ENCODE peak calls at places on chromosomes 16 and 17, in eight cellular contexts. B is PC-3, Q is fibroblast of lung, E is HCT116, N is GM12878, S is left lung, P is cardiac muscle cell, X is heart right ventricle. G is an unnamed sample. For H3K4me1 and H3K27me3, the result is how much of the 10 kb centered on the place peaks cover.

GRCh38 chr17:13415877-13416416 is 185.8 kb downstream of the HS3ST3A1 start:
- DNase-seq in E (peak), Q (peak), B (peak), S (no peak), P (peak), X (peak), N (no peak), G (peak)

GRCh38 chr16:69532761-69533459 is 32.9 kb upstream of the NFAT5 start:
- DNase-seq in B (no peak), N (no peak), X (no peak), P (no peak), S (no peak), E (no peak), Q (no peak), G (no peak)

GRCh38 chr16:31377210-31377903 is 15.8 kb upstream of the ITGAD start:
- DNase-seq in X (no peak), S (no peak), P (no peak), N (no peak), Q (no peak), E (no peak), B (no peak), G (no peak)

GRCh38 chr17:4594406-4595349 is 10.3 kb downstream of the SMTNL2 start:
- DNase-seq in S (peak), P (peak), X (no peak), Q (no peak), E (no peak), B (no peak), N (no peak), G (no peak)

GRCh38 chr16:10587622-10588021 is 7.2 kb upstream of the EMP2 start:
- DNase-seq in N (no peak), B (no peak), S (no peak), P (no peak), E (no peak), Q (no peak), X (no peak), G (no peak)

GRCh38 chr16:80620656-80621605 is 80.1 kb downstream of the DYNLRB2 start:
- DNase-seq in E (no peak), X (no peak), Q (no peak), B (peak), P (no peak), N (no peak), S (no peak), G (no peak)

GRCh38 chr17:33523577-33523981 is 230.5 kb upstream of the ASIC2 start:
- DNase-seq in Q (peak), S (no peak), E (no peak), X (no peak), B (no peak), P (no peak), N (no peak), G (no peak)

GRCh38 chr17:16962804-16963203 is 9.1 kb downstream of the TNFRSF13B start:
- DNase-seq in X (no peak), S (no peak), B (peak), Q (no peak), N (no peak), E (peak), P (no peak), G (no peak)

GRCh38 chr16:11297492-11298142 is 16.5 kb upstream of the PRM1 start:
- DNase-seq in Q (peak), B (no peak), N (peak), S (peak), E (no peak), X (peak), P (peak), G (peak)

GRCh38 chr16:30844671-30845449 is 49.0 kb downstream of the BCL7C start:
- DNase-seq in S (no peak), Q (peak), P (peak), E (peak), B (peak), N (peak), X (peak), G (no peak)

GRCh38 chr17:66386789-66387351 is 84.5 kb downstream of the PRKCA start:
- DNase-seq in B (peak), N (no peak), E (no peak), X (no peak), Q (no peak), S (no peak), P (no peak), G (no peak)

GRCh38 chr16:3049921-3050481 is 3.6 kb downstream of the MMP25 start:
- DNase-seq in B (no peak), X (no peak), S (no peak), Q (no peak), E (no peak), P (no peak), N (no peak), G (no peak)

GRCh38 chr16:71440669-71441347 is 1.0 kb downstream of the TLE7 start:
- DNase-seq in P (peak), E (no peak), N (no peak), Q (no peak), S (no peak), B (peak), X (no peak), G (no peak)

GRCh38 chr16:22813946-22814325 is at the start of gene HS3ST2:
- DNase-seq in B (no peak), S (peak), P (peak), Q (no peak), X (peak), N (no peak), E (no peak), G (peak)

GRCh38 chr16:80330803-80331202 is 210.0 kb upstream of the DYNLRB2 start:
- DNase-seq in B (no peak), S (no peak), P (no peak), Q (no peak), X (no peak), E (no peak), N (no peak), G (no peak)

GRCh38 chr17:35291802-35292201 is 48.9 kb downstream of the SLFN5 start:
- DNase-seq in P (no peak), Q (peak), E (no peak), B (peak), N (no peak), X (no peak), S (no peak), G (no peak)

GRCh38 chr16:8721693-8722348 is 47.4 kb downstream of the ABAT start:
- DNase-seq in Q (no peak), B (no peak), X (no peak), S (no peak), E (no peak), N (no peak), P (no peak), G (no peak)

GRCh38 chr17:55053855-55054254 is 85.3 kb downstream of the STXBP4 start:
- DNase-seq in E (no peak), X (no peak), Q (peak), B (peak), S (no peak), P (no peak), N (no peak), G (no peak)

GRCh38 chr17:74117087-74117486 is 86.4 kb upstream of the RPL38 start:
- DNase-seq in S (no peak), X (no peak), B (no peak), E (no peak), N (no peak), P (no peak), Q (no peak), G (no peak)

GRCh38 chr17:29347831-29348281 is 42.3 kb upstream of the TAOK1 start:
- DNase-seq in Q (peak), X (no peak), E (no peak), B (peak), P (no peak), N (no peak), S (no peak), G (no peak)

GRCh38 chr16:71591917-71592316 is 15.0 kb upstream of the TAT start:
- DNase-seq in E (no peak), P (no peak), S (no peak), X (no peak), N (no peak), Q (no peak), B (no peak), G (no peak)

GRCh38 chr16:27408012-27408601 is 6.1 kb downstream of the IL21R start:
- DNase-seq in P (no peak), X (no peak), B (no peak), Q (peak), E (no peak), N (peak), S (no peak), G (no peak)

GRCh38 chr17:33328129-33328528 is 35.0 kb upstream of the ASIC2 start:
- DNase-seq in B (peak), Q (no peak), P (peak), E (no peak), X (no peak), N (no peak), S (no peak), G (no peak)

GRCh38 chr17:32483451-32484019 is 3.3 kb upstream of the CDK5R1 start:
- DNase-seq in X (peak), N (no peak), B (peak), S (no peak), Q (peak), P (peak), E (no peak), G (peak)

GRCh38 chr16:85210423-85211169 is 98.3 kb upstream of the CIBAR2 start:
- DNase-seq in X (peak), B (peak), N (no peak), Q (peak), S (peak), E (no peak), P (no peak), G (no peak)

GRCh38 chr17:67491009-67491677 is 114.1 kb downstream of the PITPNC1 start:
- DNase-seq in E (peak), P (no peak), B (no peak), S (peak), X (peak), Q (peak), N (no peak), G (peak)

GRCh38 chr17:77738666-77739531 is 219.6 kb upstream of the TNRC6C start:
- DNase-seq in S (no peak), B (no peak), Q (no peak), X (peak), E (no peak), P (no peak), N (no peak), G (peak)

GRCh38 chr17:35727635-35728034 is 3.8 kb upstream of the RASL10B start:
- DNase-seq in B (no peak), E (no peak), N (no peak), S (no peak), X (no peak), Q (no peak), P (no peak), G (no peak)

GRCh38 chr17:74477411-74477810 is 11.0 kb downstream of the CD300A start:
- DNase-seq in S (no peak), E (no peak), X (no peak), B (no peak), Q (no peak), P (no peak), N (no peak), G (no peak)

GRCh38 chr16:72530434-72530833 is 358.5 kb upstream of the PMFBP1 start:
- DNase-seq in N (no peak), P (no peak), E (peak), Q (peak), X (no peak), S (no peak), B (peak), G (no peak)

GRCh38 chr16:69339289-69340094 is at the start of the genes COG8 and NIP7:
- DNase-seq in E (peak), Q (peak), P (peak), S (peak), B (peak), X (peak), N (peak), G (peak)

GRCh38 chr16:85906349-85906748 is 7.4 kb downstream of the IRF8 start:
- DNase-seq in N (no peak), Q (no peak), P (no peak), E (no peak), B (no peak), X (no peak), S (no peak), G (no peak)

GRCh38 chr17:73639322-73639721 is 4.9 kb downstream of the SDK2 start:
- DNase-seq in E (no peak), B (no peak), P (no peak), S (no peak), Q (no peak), N (no peak), X (no peak), G (no peak)

GRCh38 chr17:74923538-74924249 is 379 bp upstream of the OTOP2 start:
- DNase-seq in S (peak), N (no peak), X (peak), B (peak), Q (peak), E (no peak), P (peak), G (peak)

GRCh38 chr17:4533522-4534502 is 21.4 kb downstream of the MYBBP1A start:
- DNase-seq in S (no peak), P (no peak), Q (no peak), B (peak), E (no peak), X (peak), N (no peak), G (peak)

GRCh38 chr16:48335961-48336360 is 49.3 kb downstream of the SIAH1 start:
- DNase-seq in S (no peak), X (no peak), N (no peak), P (no peak), E (no peak), B (no peak), Q (peak), G (no peak)

GRCh38 chr17:74349120-74349519 is 12.5 kb downstream of the BTBD17 start:
- DNase-seq in X (no peak), P (no peak), E (no peak), S (no peak), B (no peak), Q (no peak), N (no peak), G (no peak)

GRCh38 chr16:89909777-89910716 is 8.6 kb upstream of the MC1R start:
- DNase-seq in B (peak), S (peak), X (peak), E (peak), Q (peak), P (peak), N (no peak), G (peak)

GRCh38 chr16:8892101-8892575 is 10.0 kb downstream of the LITAFD start:
- DNase-seq in X (no peak), B (no peak), Q (no peak), E (no peak), N (peak), P (no peak), S (no peak), G (no peak)

GRCh38 chr16:89001117-89002027 is 24.4 kb upstream of the CBFA2T3 start:
- DNase-seq in X (no peak), N (no peak), S (peak), B (no peak), P (peak), E (no peak), Q (no peak), G (no peak)

DNA sequence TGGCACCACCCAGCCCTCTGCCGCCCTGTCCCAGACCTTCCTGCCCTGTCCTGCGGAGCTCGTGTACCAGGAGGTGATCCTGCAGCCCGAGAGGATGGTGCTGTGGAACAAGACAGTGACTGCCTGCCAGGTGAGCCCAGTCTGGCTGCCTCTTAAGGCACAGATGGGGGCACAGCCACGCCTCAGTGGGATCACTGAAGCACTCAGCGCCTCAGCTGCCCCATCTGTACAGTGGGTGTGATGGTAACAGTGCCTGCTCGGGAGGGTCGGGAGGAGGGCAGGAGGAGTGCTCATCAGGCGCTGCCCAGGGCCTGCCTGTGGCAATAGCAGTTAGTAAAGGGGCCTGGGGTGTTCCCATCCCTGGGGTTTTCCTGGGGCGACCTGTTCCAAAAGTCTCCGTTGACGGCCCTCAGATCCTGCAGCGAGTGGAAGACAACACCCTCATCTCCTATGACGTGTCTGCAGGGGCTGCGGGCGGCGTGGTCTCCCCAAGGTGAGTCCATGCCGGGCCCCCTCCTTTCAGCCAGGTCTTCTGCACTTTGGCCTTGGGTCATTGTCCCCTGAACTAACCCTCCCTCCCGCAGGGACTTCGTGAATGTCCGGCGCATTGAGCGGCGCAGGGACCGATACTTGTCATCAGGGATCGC is 4.6 kb upstream of the TCAP start:
- DNase-seq in E (no peak), B (no peak), S (no peak), P (no peak), X (no peak), Q (no peak), N (no peak), G (no peak)
- H3K4me1 ChIP-seq in E (under half), B (under half), S (half or more), P (under half), X (half or more), Q (under half), N (under half), G (half or more)

DNA sequence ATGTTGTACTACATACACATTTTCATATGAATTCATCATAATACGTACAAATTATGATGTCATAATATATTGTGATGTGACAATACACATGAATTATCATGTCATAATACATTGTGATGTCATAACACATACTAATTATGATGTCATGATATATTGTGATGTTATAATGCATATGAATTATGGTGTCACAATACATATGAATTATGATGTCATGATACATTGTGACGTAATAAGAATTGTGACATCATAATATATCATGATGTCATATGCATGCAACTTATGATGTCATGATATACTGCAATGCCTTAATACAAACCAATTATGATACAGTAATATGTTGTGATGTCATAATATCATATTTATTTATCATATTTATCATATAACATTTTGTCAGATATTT is 2074.3 kb downstream of the TP53TG3F start:
- DNase-seq in Q (no peak), P (no peak), X (no peak), N (no peak), B (no peak), E (peak), S (no peak), G (no peak)
- H3K27me3 ChIP-seq in Q (under half), P (under half), X (under half), N (under half), B (under half), E (under half), S (under half), G (under half)

GRCh38 chr16:67246081-67246944 is 968 bp downstream of the FHOD1 start:
- DNase-seq in P (peak), X (peak), B (peak), Q (peak), E (peak), N (no peak), S (peak), G (peak)
- H3K4me1 ChIP-seq in P (under half), X (half or more), B (half or more), Q (half or more), E (half or more), N (under half), S (half or more), G (half or more)

GRCh38 chr17:80482058-80482318 is 5.6 kb upstream of the NPTX1 start:
- DNase-seq in E (no peak), X (no peak), Q (no peak), S (peak), N (no peak), P (no peak), B (no peak), G (no peak)

GRCh38 chr17:80485846-80486245 is 9.4 kb upstream of the NPTX1 start:
- DNase-seq in Q (no peak), N (no peak), B (no peak), S (peak), P (no peak), E (no peak), X (no peak), G (no peak)

GRCh38 chr17:80480248-80480647 is 3.8 kb upstream of the NPTX1 start:
- DNase-seq in S (no peak), X (no peak), B (no peak), E (no peak), Q (no peak), P (no peak), N (no peak), G (no peak)

GRCh38 chr17:80481284-80482057 is 5.1 kb upstream of the NPTX1 start:
- DNase-seq in S (peak), B (no peak), E (no peak), P (no peak), Q (no peak), X (no peak), N (no peak), G (no peak)

GRCh38 chr17:80482555-80483308 is 6.3 kb upstream of the NPTX1 start:
- DNase-seq in S (peak), B (no peak), X (no peak), Q (no peak), P (no peak), N (no peak), E (no peak), G (no peak)
- H3K27me3 ChIP-seq in S (half or more), B (under half), X (under half), Q (under half), P (half or more), N (under half), E (under half), G (half or more)

DNA sequence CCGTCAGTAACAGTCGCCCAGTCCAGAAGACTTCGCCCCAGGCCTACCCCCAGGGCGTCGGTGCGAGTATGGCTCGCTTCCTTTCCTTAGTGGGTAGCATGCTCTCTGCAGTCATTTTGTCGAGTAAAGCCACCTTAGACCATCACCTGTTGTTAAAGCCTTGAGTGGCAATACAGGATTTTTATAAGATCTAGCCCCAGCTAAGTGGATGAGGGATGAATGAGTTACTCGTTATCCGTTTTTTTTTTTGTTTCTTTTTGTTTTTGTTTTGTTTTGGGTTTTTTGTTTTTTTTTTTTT is 322 bp upstream of the KLHL11 start:
- DNase-seq in X (no peak), P (no peak), Q (no peak), B (no peak), E (no peak), S (no peak), N (peak), G (no peak)
- H3K4me1 ChIP-seq in X (under half), P (under half), Q (under half), B (under half), E (under half), S (under half), N (under half), G (half or more)

DNA sequence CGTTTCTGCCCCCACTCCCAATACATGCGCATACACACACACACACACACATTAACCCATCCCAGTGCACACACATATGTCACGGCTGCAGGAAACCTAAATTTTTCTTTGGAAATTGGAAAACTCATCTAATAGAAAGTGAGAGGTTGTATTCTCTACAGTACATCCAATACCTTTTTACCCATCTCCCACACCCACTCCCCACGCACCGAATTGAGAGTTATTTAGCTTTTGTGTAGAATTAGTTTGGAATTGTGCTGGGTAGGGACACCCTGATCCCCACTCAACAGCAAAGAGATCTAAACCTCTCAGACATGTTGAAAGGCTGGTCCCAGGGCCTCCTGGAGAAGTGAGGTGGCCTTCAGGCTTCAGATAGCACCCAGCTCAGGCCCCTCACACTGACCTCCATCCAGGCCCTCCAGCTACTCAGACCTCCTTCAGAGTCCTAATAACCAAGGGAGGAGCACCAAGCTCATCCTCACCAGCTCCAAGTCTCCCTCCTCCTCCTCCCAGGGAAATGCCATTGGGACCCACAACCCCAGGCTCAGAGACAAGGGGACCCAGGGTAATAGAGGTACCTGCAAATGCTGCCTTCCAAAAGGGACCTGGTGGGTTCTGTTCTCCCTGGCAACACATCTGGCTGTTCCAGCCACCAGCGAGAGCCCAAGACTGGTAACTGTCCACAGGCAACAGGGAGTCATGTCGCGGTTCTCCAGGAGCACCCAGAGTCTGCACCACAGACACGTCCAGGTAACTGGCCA is 955 bp downstream of the HOXB13 start:
- DNase-seq in P (no peak), Q (no peak), S (no peak), E (no peak), B (peak), N (no peak), X (no peak), G (no peak)
- H3K27me3 ChIP-seq in P (half or more), Q (half or more), S (half or more), E (under half), B (under half), N (under half), X (under half), G (half or more)